ENCODE peak calls at places on chromosomes 11 and 22, in seven cellular contexts. L is GDM1; Q is heart left ventricle; Y is HCEC 1CT; W is GM23338; O is WTC11; K is stimulated activated CD4-positive, alpha-beta T cell treated with anti-CD3 and anti-CD28 coated beads, TNF-alpha, amount 100 ng/mL, for 4 hours. T is an unnamed sample.

GRCh38 chr11:19380375-19380774 is 139.6 kb upstream of the E2F8 start:
- DNase-seq in L (no peak), Q (no peak), Y (peak), W (no peak), O (no peak), K (no peak), T (peak)

GRCh38 chr11:67667490-67668190 is 6.8 kb downstream of the ALDH3B2 start:
- DNase-seq in L (no peak), Q (no peak), Y (no peak), W (no peak), O (no peak), K (no peak), T (no peak)

GRCh38 chr22:23282089-23282501 is 101.8 kb downstream of the BCR start:
- DNase-seq in L (no peak), Q (peak), Y (peak), W (no peak), O (no peak), K (no peak), T (peak)

GRCh38 chr22:24061124-24061684 is 50.1 kb downstream of the CABIN1 start:
- DNase-seq in L (no peak), Q (no peak), Y (no peak), W (no peak), O (no peak), K (no peak), T (no peak)

GRCh38 chr11:131823772-131824171 is 453.4 kb downstream of the NTM start:
- DNase-seq in L (no peak), Q (no peak), Y (no peak), W (no peak), O (no peak), K (no peak), T (no peak)

GRCh38 chr11:36411202-36411640 is 98.9 kb downstream of the TRAF6 start:
- DNase-seq in L (peak), Q (peak), Y (no peak), W (no peak), O (no peak), K (no peak), T (no peak)

GRCh38 chr22:31087744-31088215 is 6.7 kb downstream of the SMTN start:
- DNase-seq in L (no peak), Q (no peak), Y (no peak), W (no peak), O (no peak), K (no peak), T (no peak)

GRCh38 chr11:122209619-122210377 is 93.8 kb upstream of the BLID start:
- DNase-seq in L (no peak), Q (peak), Y (peak), W (no peak), O (no peak), K (no peak), T (peak)

GRCh38 chr11:133134561-133135173 is 397.6 kb downstream of the OPCML start:
- DNase-seq in L (peak), Q (peak), Y (no peak), W (peak), O (peak), K (no peak), T (no peak)

GRCh38 chr11:111427471-111427912 is 48.4 kb upstream of the POU2AF1 start:
- DNase-seq in L (no peak), Q (no peak), Y (no peak), W (no peak), O (no peak), K (no peak), T (no peak)

GRCh38 chr11:15893080-15893492 is 463.3 kb downstream of the SOX6 start:
- DNase-seq in L (no peak), Q (no peak), Y (no peak), W (no peak), O (no peak), K (no peak), T (no peak)

GRCh38 chr11:42974510-42974909 is 337.3 kb upstream of the API5 start:
- DNase-seq in L (no peak), Q (no peak), Y (no peak), W (peak), O (peak), K (no peak), T (no peak)

GRCh38 chr11:68025047-68025446 is 5.4 kb upstream of the NDUFS8 start:
- DNase-seq in L (no peak), Q (no peak), Y (no peak), W (no peak), O (no peak), K (no peak), T (no peak)

GRCh38 chr11:134120921-134121526 is 52.2 kb downstream of the JAM3 start:
- DNase-seq in L (no peak), Q (peak), Y (peak), W (no peak), O (no peak), K (no peak), T (no peak)

GRCh38 chr11:121340010-121340580 is 47.5 kb downstream of the SC5D start:
- DNase-seq in L (no peak), Q (no peak), Y (no peak), W (no peak), O (no peak), K (no peak), T (no peak)

GRCh38 chr11:94305146-94305545 is 766 bp downstream of the IZUMO1R start:
- DNase-seq in L (no peak), Q (no peak), Y (peak), W (no peak), O (no peak), K (no peak), T (no peak)

GRCh38 chr11:17811416-17811815 is 76.8 kb downstream of the KCNC1 start:
- DNase-seq in L (no peak), Q (no peak), Y (no peak), W (no peak), O (no peak), K (no peak), T (no peak)

GRCh38 chr22:28351585-28351984 is 328.1 kb downstream of the TTC28 start:
- DNase-seq in L (no peak), Q (no peak), Y (no peak), W (no peak), O (no peak), K (no peak), T (no peak)

GRCh38 chr11:95108671-95109551 is 19.3 kb downstream of the ENDOD1 start:
- DNase-seq in L (no peak), Q (peak), Y (no peak), W (no peak), O (no peak), K (no peak), T (peak)

GRCh38 chr22:36977401-36977861 is 41.8 kb downstream of the TST start:
- DNase-seq in L (peak), Q (peak), Y (peak), W (peak), O (peak), K (peak), T (no peak)

GRCh38 chr22:22558071-22558971 is 744 bp downstream of the PRAME start:
- DNase-seq in L (no peak), Q (no peak), Y (no peak), W (peak), O (no peak), K (no peak), T (no peak)

GRCh38 chr11:44275241-44275640 is 34.7 kb downstream of the ALX4 start:
- DNase-seq in L (no peak), Q (no peak), Y (no peak), W (no peak), O (no peak), K (no peak), T (no peak)

GRCh38 chr11:11036185-11037161 is 178.6 kb upstream of the ZBED5 start:
- DNase-seq in L (peak), Q (peak), Y (peak), W (peak), O (peak), K (no peak), T (no peak)

GRCh38 chr11:96161271-96162089 is 181.5 kb downstream of the MAML2 start:
- DNase-seq in L (no peak), Q (no peak), Y (peak), W (peak), O (no peak), K (no peak), T (no peak)

GRCh38 chr11:69923641-69924307 is 104.6 kb upstream of the FGF3 start:
- DNase-seq in L (no peak), Q (no peak), Y (no peak), W (no peak), O (peak), K (no peak), T (no peak)

GRCh38 chr11:71252434-71252781 is at the start of gene SHANK2:
- DNase-seq in L (no peak), Q (no peak), Y (no peak), W (peak), O (peak), K (no peak), T (no peak)

GRCh38 chr11:24046731-24047130 is 450.1 kb upstream of the LUZP2 start:
- DNase-seq in L (no peak), Q (no peak), Y (no peak), W (no peak), O (no peak), K (no peak), T (no peak)

GRCh38 chr11:29985248-29985647 is 31.6 kb downstream of the KCNA4 start:
- DNase-seq in L (no peak), Q (no peak), Y (no peak), W (no peak), O (no peak), K (no peak), T (no peak)

GRCh38 chr11:73285721-73286120 is 13.6 kb downstream of the P2RY6 start:
- DNase-seq in L (no peak), Q (no peak), Y (no peak), W (no peak), O (no peak), K (no peak), T (no peak)

GRCh38 chr11:74695705-74696280 is 35.4 kb downstream of the CHRDL2 start:
- DNase-seq in L (no peak), Q (no peak), Y (no peak), W (peak), O (no peak), K (no peak), T (no peak)

GRCh38 chr11:16981651-16982194 is 32.5 kb downstream of the PLEKHA7 start:
- DNase-seq in L (no peak), Q (no peak), Y (no peak), W (peak), O (peak), K (no peak), T (peak)

GRCh38 chr11:73866586-73866996 is 10.1 kb downstream of the COA4 start:
- DNase-seq in L (no peak), Q (no peak), Y (peak), W (no peak), O (no peak), K (no peak), T (peak)

GRCh38 chr11:116114198-116114651 is 610.0 kb upstream of the CADM1 start:
- DNase-seq in L (no peak), Q (no peak), Y (no peak), W (no peak), O (no peak), K (no peak), T (no peak)

GRCh38 chr11:102911758-102912481 is 37.1 kb upstream of the MMP12 start:
- DNase-seq in L (no peak), Q (no peak), Y (no peak), W (peak), O (no peak), K (no peak), T (no peak)

GRCh38 chr11:70203749-70204465 is 811 bp downstream of the FADD start:
- DNase-seq in L (peak), Q (peak), Y (peak), W (peak), O (no peak), K (peak), T (peak)

GRCh38 chr11:121418625-121419114 is 33.4 kb upstream of the SORL1 start:
- DNase-seq in L (no peak), Q (peak), Y (no peak), W (no peak), O (no peak), K (no peak), T (no peak)

T was measured in T1000.